ENCODE peak calls at places on chromosomes 5 and 9, in nine cellular contexts. S is cardiac muscle cell; U is brain microvascular endothelial cell; R is GM10248; G is lung; N is pancreas; O is H1; Z is left ventricle myocardium inferior; I is activated CD8-positive, alpha-beta T cell treated with anti-CD3 and anti-CD28 coated beads for 36 hours. L is an unnamed sample.

GRCh38 chr5:101943784-101944183 is 352.3 kb downstream of the SLCO4C1 start:
- DNase-seq in S (no peak), U (no peak), R (no peak), G (no peak), N (no peak), O (no peak), Z (no peak), I (no peak), L (no peak)

GRCh38 chr9:136312436-136312835 is 8.5 kb upstream of the CCDC187 start:
- DNase-seq in S (peak; percentile 58), U (no peak), R (peak; percentile 73), G (no peak), N (peak; percentile 60), O (no peak), Z (no peak), I (peak; percentile 61), L (peak; percentile 52)

GRCh38 chr5:1521671-1522600 is 1.8 kb downstream of the LPCAT1 start:
- DNase-seq in S (peak; percentile 49), U (peak; percentile 81), R (no peak), G (peak; percentile 34), N (no peak), O (no peak), Z (no peak), I (no peak), L (no peak)

GRCh38 chr9:123081824-123082223 is 48.4 kb downstream of the GPR21 start:
- DNase-seq in S (peak; percentile 41), U (peak; percentile 31), R (no peak), G (no peak), N (no peak), O (no peak), Z (no peak), I (peak; percentile 18), L (peak; percentile 6)

GRCh38 chr9:83299556-83299955 is 236.6 kb upstream of the RASEF start:
- DNase-seq in S (no peak), U (peak; percentile 53), R (no peak), G (no peak), N (no peak), O (no peak), Z (no peak), I (no peak), L (peak; percentile 21)

GRCh38 chr9:111399772-111400563 is 69.9 kb upstream of the OR2K2 start:
- DNase-seq in S (no peak), U (no peak), R (no peak), G (no peak), N (no peak), O (peak; percentile 21), Z (no peak), I (peak; percentile 4), L (peak; percentile 57)

GRCh38 chr5:143181173-143181572 is 222.3 kb downstream of the NR3C1 start:
- DNase-seq in S (no peak), U (no peak), R (no peak), G (no peak), N (no peak), O (no peak), Z (no peak), I (no peak), L (no peak)

GRCh38 chr9:12908910-12909309 is 134.1 kb downstream of the LURAP1L start:
- DNase-seq in S (no peak), U (no peak), R (no peak), G (no peak), N (no peak), O (no peak), Z (no peak), I (no peak), L (peak; percentile 37)

GRCh38 chr9:74821636-74822035 is 66.1 kb downstream of the TRPM6 start:
- DNase-seq in S (no peak), U (no peak), R (no peak), G (no peak), N (no peak), O (no peak), Z (no peak), I (no peak), L (no peak)

GRCh38 chr9:135500525-135501260 is at the start of gene MRPS2:
- DNase-seq in S (peak; percentile 96), U (peak; percentile 71), R (peak; percentile 95), G (peak; percentile 87), N (peak; percentile 93), O (peak; percentile 62), Z (peak; percentile 88), I (peak; percentile 86), L (peak; percentile 87)

GRCh38 chr5:127088226-127088625 is 14.9 kb upstream of the C5orf63 start:
- DNase-seq in S (no peak), U (peak; percentile 99), R (no peak), G (no peak), N (no peak), O (no peak), Z (no peak), I (no peak), L (peak; percentile 47)

GRCh38 chr5:173202266-173202875 is 32.6 kb downstream of the NKX2-5 start:
- DNase-seq in S (no peak), U (no peak), R (no peak), G (no peak), N (no peak), O (no peak), Z (no peak), I (no peak), L (no peak)

GRCh38 chr9:15837079-15837679 is 284.3 kb downstream of the CCDC171 start:
- DNase-seq in S (peak; percentile 74), U (peak; percentile 42), R (peak; percentile 38), G (no peak), N (no peak), O (no peak), Z (no peak), I (peak; percentile 3), L (peak; percentile 45)

GRCh38 chr5:127875235-127876021 is 172.2 kb downstream of the CCDC192 start:
- DNase-seq in S (peak; percentile 91), U (peak; percentile 80), R (peak; percentile 33), G (no peak), N (peak; percentile 24), O (peak; percentile 1), Z (peak; percentile 49), I (peak; percentile 43), L (peak; percentile 84)

GRCh38 chr5:42756630-42757601 is at the start of gene CCDC152:
- DNase-seq in S (peak; percentile 19), U (peak; percentile 56), R (peak; percentile 41), G (no peak), N (peak; percentile 21), O (no peak), Z (no peak), I (peak; percentile 72), L (peak; percentile 81)

GRCh38 chr5:139133237-139133636 is 64.9 kb downstream of the SIL1 start:
- DNase-seq in S (no peak), U (no peak), R (no peak), G (no peak), N (no peak), O (no peak), Z (no peak), I (no peak), L (no peak)

GRCh38 chr5:663436-664342 is 29.5 kb downstream of the TPPP start:
- DNase-seq in S (no peak), U (no peak), R (no peak), G (no peak), N (peak; percentile 62), O (no peak), Z (no peak), I (no peak), L (no peak)

GRCh38 chr5:122142480-122142879 is 13.1 kb downstream of the ZNF474 start:
- DNase-seq in S (no peak), U (peak; percentile 94), R (no peak), G (no peak), N (no peak), O (no peak), Z (no peak), I (no peak), L (no peak)

GRCh38 chr5:140346348-140347221 is at the start of gene HBEGF:
- DNase-seq in S (peak; percentile 90), U (peak; percentile 64), R (peak; percentile 81), G (peak; percentile 85), N (peak; percentile 91), O (peak; percentile 78), Z (peak; percentile 88), I (peak; percentile 65), L (peak; percentile 91)

GRCh38 chr5:168531191-168531590 is 2.1 kb downstream of the FBLL1 start:
- DNase-seq in S (no peak), U (no peak), R (no peak), G (no peak), N (no peak), O (no peak), Z (no peak), I (no peak), L (no peak)

GRCh38 chr5:18778226-18778625 is 1144.0 kb downstream of the TAF11L14 start:
- DNase-seq in S (no peak), U (no peak), R (no peak), G (no peak), N (no peak), O (no peak), Z (no peak), I (no peak), L (no peak)

GRCh38 chr5:18771097-18771610 is 1136.9 kb downstream of the TAF11L14 start:
- DNase-seq in S (no peak), U (no peak), R (no peak), G (no peak), N (no peak), O (no peak), Z (no peak), I (no peak), L (no peak)

DNA sequence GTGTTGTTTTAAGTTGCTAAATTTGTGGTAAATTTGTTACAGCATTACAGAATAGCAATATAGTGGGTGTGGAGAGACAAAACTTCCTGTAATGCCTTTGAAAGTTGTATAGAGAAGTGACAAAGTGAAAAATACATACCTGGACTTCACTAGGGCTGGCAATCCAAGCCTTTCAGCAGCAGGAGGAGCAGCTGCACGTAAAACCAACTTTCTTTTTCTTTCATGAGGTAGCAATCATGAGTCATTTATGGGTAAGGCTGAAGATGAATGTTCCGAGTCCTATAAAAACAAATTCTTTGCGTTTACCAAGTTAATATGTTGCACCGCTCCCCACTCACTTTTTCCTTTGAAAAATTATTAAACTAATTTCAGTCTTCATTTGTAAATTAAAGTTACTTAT is 1138.2 kb downstream of the TAF11L14 start:
- DNase-seq in S (peak; percentile 39), U (no peak), R (no peak), G (no peak), N (no peak), O (no peak), Z (no peak), I (peak; percentile 15), L (peak; percentile 43)
- TF ChIP-seq CTCF in S (no peak), U (peak; percentile 62), R (peak; percentile 41), G (no peak), N (no peak), O (no peak), Z (no peak), I (no peak), L (no peak)

GRCh38 chr9:95073042-95073607 is 244.4 kb downstream of the FANCC start:
- DNase-seq in S (peak; percentile 25), U (no peak), R (no peak), G (no peak), N (no peak), O (no peak), Z (no peak), I (no peak), L (no peak)
- TF ChIP-seq CTCF in S (peak; percentile 30), U (peak; percentile 64), R (no peak), G (no peak), N (no peak), O (peak; percentile 63), Z (peak; percentile 35), I (no peak), L (no peak)

GRCh38 chr5:148255456-148255855 is 13.1 kb upstream of the SPINK13 start:
- DNase-seq in S (no peak), U (no peak), R (no peak), G (no peak), N (no peak), O (no peak), Z (no peak), I (no peak), L (no peak)
- TF ChIP-seq CTCF in S (no peak), U (no peak), R (no peak), G (no peak), N (no peak), O (no peak), Z (no peak), I (no peak), L (no peak)

GRCh38 chr5:116497648-116498047 is 77.0 kb downstream of the SEMA6A start:
- DNase-seq in S (no peak), U (no peak), R (no peak), G (no peak), N (no peak), O (no peak), Z (no peak), I (no peak), L (no peak)
- TF ChIP-seq CTCF in S (peak; percentile 12), U (no peak), R (no peak), G (no peak), N (no peak), O (no peak), Z (peak; percentile 13), I (no peak), L (no peak)